ENCODE peak calls at places on chromosomes 16 and 17, in nine cellular contexts. One of them, this sample, is unnamed.

GRCh38 chr17:45326566-45326965 is 9.7 kb upstream of the MAP3K14 start:
- DNase-seq in heart right ventricle: no peak
- DNase-seq in AG10803: no peak
- DNase-seq in fibroblast of pulmonary artery: no peak
- DNase-seq in nephron progenitor cell: no peak
- DNase-seq in fibroblast of lung: no peak
- DNase-seq in heart left ventricle: no peak
- DNase-seq in lower lobe of right lung: no peak
- DNase-seq in RWPE1: no peak
- DNase-seq in this sample: no peak

GRCh38 chr17:4852504-4853075 is 19.4 kb downstream of the MINK1 start:
- DNase-seq in fibroblast of lung: peak
- DNase-seq in heart left ventricle: no peak
- DNase-seq in heart right ventricle: no peak
- DNase-seq in AG10803: peak
- DNase-seq in RWPE1: no peak
- DNase-seq in fibroblast of pulmonary artery: peak
- DNase-seq in lower lobe of right lung: no peak
- DNase-seq in nephron progenitor cell: no peak
- DNase-seq in this sample: no peak

GRCh38 chr17:20059728-20060188 is 50.6 kb downstream of the SPECC1 start:
- DNase-seq in RWPE1: no peak
- DNase-seq in heart left ventricle: no peak
- DNase-seq in fibroblast of lung: peak
- DNase-seq in heart right ventricle: no peak
- DNase-seq in fibroblast of pulmonary artery: peak
- DNase-seq in nephron progenitor cell: no peak
- DNase-seq in AG10803: peak
- DNase-seq in lower lobe of right lung: no peak
- DNase-seq in this sample: no peak

GRCh38 chr16:72753883-72754282 is 294.0 kb downstream of the ZFHX3 start:
- DNase-seq in AG10803: no peak
- DNase-seq in lower lobe of right lung: no peak
- DNase-seq in nephron progenitor cell: no peak
- DNase-seq in RWPE1: no peak
- DNase-seq in heart left ventricle: no peak
- DNase-seq in fibroblast of pulmonary artery: no peak
- DNase-seq in heart right ventricle: no peak
- DNase-seq in fibroblast of lung: no peak
- DNase-seq in this sample: no peak

GRCh38 chr16:57878586-57878985 is 76.3 kb upstream of the KIFC3 start:
- DNase-seq in fibroblast of pulmonary artery: no peak
- DNase-seq in nephron progenitor cell: no peak
- DNase-seq in heart right ventricle: no peak
- DNase-seq in fibroblast of lung: no peak
- DNase-seq in lower lobe of right lung: no peak
- DNase-seq in AG10803: no peak
- DNase-seq in heart left ventricle: no peak
- DNase-seq in RWPE1: no peak
- DNase-seq in this sample: no peak

GRCh38 chr17:42409467-42410351 is 13.3 kb downstream of the CAVIN1 start:
- DNase-seq in nephron progenitor cell: no peak
- DNase-seq in fibroblast of pulmonary artery: peak
- DNase-seq in heart left ventricle: peak
- DNase-seq in heart right ventricle: peak
- DNase-seq in lower lobe of right lung: peak
- DNase-seq in RWPE1: peak
- DNase-seq in fibroblast of lung: peak
- DNase-seq in AG10803: peak
- DNase-seq in this sample: no peak

GRCh38 chr16:89344314-89344828 is 126.9 kb downstream of the ZNF778 start:
- DNase-seq in heart right ventricle: no peak
- DNase-seq in RWPE1: no peak
- DNase-seq in heart left ventricle: no peak
- DNase-seq in nephron progenitor cell: no peak
- DNase-seq in AG10803: no peak
- DNase-seq in lower lobe of right lung: peak
- DNase-seq in fibroblast of lung: no peak
- DNase-seq in fibroblast of pulmonary artery: no peak
- DNase-seq in this sample: no peak

GRCh38 chr16:71923941-71924690 is 28.8 kb downstream of the IST1 start:
- DNase-seq in fibroblast of pulmonary artery: peak
- DNase-seq in heart right ventricle: no peak
- DNase-seq in AG10803: peak
- DNase-seq in RWPE1: no peak
- DNase-seq in lower lobe of right lung: no peak
- DNase-seq in nephron progenitor cell: no peak
- DNase-seq in heart left ventricle: no peak
- DNase-seq in fibroblast of lung: peak
- DNase-seq in this sample: no peak

GRCh38 chr17:38919316-38920078 is 5.9 kb upstream of the LASP1NB start:
- DNase-seq in RWPE1: no peak
- DNase-seq in lower lobe of right lung: no peak
- DNase-seq in heart left ventricle: no peak
- DNase-seq in fibroblast of lung: no peak
- DNase-seq in fibroblast of pulmonary artery: no peak
- DNase-seq in AG10803: no peak
- DNase-seq in heart right ventricle: no peak
- DNase-seq in nephron progenitor cell: no peak
- DNase-seq in this sample: no peak

GRCh38 chr17:38918916-38919315 is 6.5 kb upstream of the LASP1NB start:
- DNase-seq in lower lobe of right lung: no peak
- DNase-seq in heart left ventricle: no peak
- DNase-seq in fibroblast of lung: no peak
- DNase-seq in heart right ventricle: no peak
- DNase-seq in RWPE1: no peak
- DNase-seq in fibroblast of pulmonary artery: no peak
- DNase-seq in nephron progenitor cell: no peak
- DNase-seq in AG10803: no peak
- DNase-seq in this sample: no peak

GRCh38 chr17:38916771-38917170 is 8.6 kb upstream of the LASP1NB start:
- DNase-seq in AG10803: no peak
- DNase-seq in heart left ventricle: no peak
- DNase-seq in nephron progenitor cell: no peak
- DNase-seq in RWPE1: no peak
- DNase-seq in fibroblast of lung: no peak
- DNase-seq in fibroblast of pulmonary artery: no peak
- DNase-seq in lower lobe of right lung: no peak
- DNase-seq in heart right ventricle: no peak
- DNase-seq in this sample: no peak

GRCh38 chr17:38917259-38917658 is 8.2 kb upstream of the LASP1NB start:
- DNase-seq in heart left ventricle: no peak
- DNase-seq in AG10803: no peak
- DNase-seq in RWPE1: no peak
- DNase-seq in nephron progenitor cell: no peak
- DNase-seq in fibroblast of pulmonary artery: no peak
- DNase-seq in fibroblast of lung: no peak
- DNase-seq in heart right ventricle: no peak
- DNase-seq in lower lobe of right lung: no peak
- DNase-seq in this sample: no peak

DNA sequence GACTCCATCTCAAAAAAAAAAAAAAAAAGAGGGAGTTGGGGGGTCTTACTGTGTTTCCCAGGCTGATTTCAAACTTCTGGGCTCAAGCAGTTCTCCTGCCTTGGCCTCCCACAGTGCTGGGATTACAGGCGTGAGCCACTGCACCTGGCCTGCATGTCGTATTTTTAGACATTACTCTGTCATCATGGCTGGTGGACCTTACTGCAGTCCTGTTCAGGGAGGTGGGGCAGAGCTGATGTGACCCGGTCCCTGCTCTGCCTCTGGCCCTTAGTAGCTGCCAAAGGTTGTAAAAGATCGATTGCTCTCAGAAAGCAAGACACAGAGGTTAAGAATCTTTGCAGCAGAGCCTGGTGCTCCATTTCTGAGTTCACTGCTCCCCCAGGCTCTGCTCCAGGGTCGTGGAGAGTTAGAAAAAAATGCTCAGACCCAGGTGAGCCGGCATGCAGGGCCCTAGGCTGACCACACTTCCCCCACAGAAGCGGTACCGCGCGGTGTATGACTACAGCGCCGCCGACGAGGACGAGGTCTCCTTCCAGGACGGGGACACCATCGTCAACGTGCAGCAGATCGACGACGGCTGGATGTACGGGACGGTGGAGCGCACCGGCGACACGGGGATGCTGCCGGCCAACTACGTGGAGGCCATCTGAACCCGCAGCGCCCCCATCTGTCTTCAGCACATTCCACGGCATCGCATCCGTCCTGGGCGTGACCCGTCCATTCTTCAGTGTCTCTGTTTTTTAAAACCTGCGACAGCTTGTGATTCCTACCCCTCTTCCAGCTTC is 7.1 kb upstream of the LASP1NB start:
- DNase-seq in fibroblast of lung: no peak
- DNase-seq in RWPE1: no peak
- DNase-seq in fibroblast of pulmonary artery: no peak
- DNase-seq in lower lobe of right lung: no peak
- DNase-seq in heart left ventricle: no peak
- DNase-seq in AG10803: no peak
- DNase-seq in heart right ventricle: no peak
- DNase-seq in nephron progenitor cell: no peak
- DNase-seq in this sample: no peak
- TF ChIP-seq CTCF in fibroblast of lung: no peak
- TF ChIP-seq CTCF in RWPE1: no peak
- TF ChIP-seq CTCF in fibroblast of pulmonary artery: no peak
- TF ChIP-seq CTCF in lower lobe of right lung: no peak
- TF ChIP-seq CTCF in heart left ventricle: no peak
- TF ChIP-seq CTCF in AG10803: no peak
- TF ChIP-seq CTCF in heart right ventricle: no peak
- TF ChIP-seq CTCF in nephron progenitor cell: no peak
- TF ChIP-seq CTCF in this sample: no peak

GRCh38 chr17:43916385-43916784 is 9.0 kb upstream of the MPP2 start:
- DNase-seq in fibroblast of lung: no peak
- DNase-seq in fibroblast of pulmonary artery: no peak
- DNase-seq in nephron progenitor cell: no peak
- DNase-seq in heart right ventricle: no peak
- DNase-seq in AG10803: no peak
- DNase-seq in RWPE1: no peak
- DNase-seq in lower lobe of right lung: no peak
- DNase-seq in heart left ventricle: no peak
- DNase-seq in this sample: no peak

GRCh38 chr17:43918026-43918389 is 10.7 kb upstream of the MPP2 start:
- DNase-seq in AG10803: no peak
- DNase-seq in fibroblast of pulmonary artery: no peak
- DNase-seq in heart left ventricle: no peak
- DNase-seq in heart right ventricle: no peak
- DNase-seq in fibroblast of lung: no peak
- DNase-seq in nephron progenitor cell: no peak
- DNase-seq in lower lobe of right lung: no peak
- DNase-seq in RWPE1: no peak
- DNase-seq in this sample: no peak

GRCh38 chr17:43917016-43917347 is 9.6 kb upstream of the MPP2 start:
- DNase-seq in lower lobe of right lung: no peak
- DNase-seq in nephron progenitor cell: no peak
- DNase-seq in AG10803: no peak
- DNase-seq in heart right ventricle: no peak
- DNase-seq in fibroblast of pulmonary artery: no peak
- DNase-seq in RWPE1: no peak
- DNase-seq in heart left ventricle: no peak
- DNase-seq in fibroblast of lung: no peak
- DNase-seq in this sample: no peak

GRCh38 chr17:43915561-43915960 is 8.2 kb upstream of the MPP2 start:
- DNase-seq in RWPE1: no peak
- DNase-seq in AG10803: peak
- DNase-seq in fibroblast of lung: peak
- DNase-seq in lower lobe of right lung: no peak
- DNase-seq in nephron progenitor cell: no peak
- DNase-seq in heart left ventricle: no peak
- DNase-seq in fibroblast of pulmonary artery: no peak
- DNase-seq in heart right ventricle: no peak
- DNase-seq in this sample: no peak

DNA sequence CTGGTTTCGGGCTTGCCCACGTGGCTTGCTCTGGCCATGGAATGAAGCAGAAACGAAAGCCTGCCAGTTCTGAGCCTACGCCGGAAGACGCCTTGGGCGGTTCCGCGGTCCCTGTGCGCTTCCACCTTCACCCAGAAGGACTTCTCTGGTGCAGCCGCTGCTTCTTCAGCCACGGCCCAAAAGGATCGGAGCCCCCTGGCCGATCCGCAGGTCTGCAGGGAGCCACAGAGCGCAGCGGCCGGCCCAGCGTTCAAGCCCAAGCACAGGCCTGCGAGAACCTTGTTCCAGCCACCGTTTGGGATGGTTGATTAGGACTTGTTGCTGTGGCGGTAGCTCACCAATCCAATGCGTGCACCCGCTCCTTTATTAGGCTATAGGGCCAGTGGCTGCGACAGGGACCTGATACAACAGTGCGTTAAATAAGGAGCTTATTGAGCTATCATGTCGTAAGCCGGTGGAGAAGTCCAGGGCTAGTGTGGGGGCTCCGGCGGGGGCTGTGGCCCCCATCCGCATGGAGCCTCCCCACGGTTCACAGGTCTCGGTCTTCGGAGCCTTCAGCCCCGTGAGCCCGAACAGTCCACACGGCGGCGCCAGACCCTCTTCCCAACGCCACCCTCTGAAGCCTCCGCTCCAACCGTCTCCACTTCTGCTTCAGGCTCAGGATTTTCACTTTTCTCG is 10.2 kb upstream of the MPP2 start:
- DNase-seq in heart left ventricle: no peak
- DNase-seq in lower lobe of right lung: peak
- DNase-seq in AG10803: peak
- DNase-seq in heart right ventricle: peak
- DNase-seq in RWPE1: no peak
- DNase-seq in fibroblast of pulmonary artery: peak
- DNase-seq in fibroblast of lung: peak
- DNase-seq in nephron progenitor cell: peak
- DNase-seq in this sample: no peak
- TF ChIP-seq CTCF in heart left ventricle: peak
- TF ChIP-seq CTCF in lower lobe of right lung: peak
- TF ChIP-seq CTCF in AG10803: peak
- TF ChIP-seq CTCF in heart right ventricle: peak
- TF ChIP-seq CTCF in RWPE1: peak
- TF ChIP-seq CTCF in fibroblast of pulmonary artery: peak
- TF ChIP-seq CTCF in fibroblast of lung: peak
- TF ChIP-seq CTCF in nephron progenitor cell: peak
- TF ChIP-seq CTCF in this sample: no peak

DNA sequence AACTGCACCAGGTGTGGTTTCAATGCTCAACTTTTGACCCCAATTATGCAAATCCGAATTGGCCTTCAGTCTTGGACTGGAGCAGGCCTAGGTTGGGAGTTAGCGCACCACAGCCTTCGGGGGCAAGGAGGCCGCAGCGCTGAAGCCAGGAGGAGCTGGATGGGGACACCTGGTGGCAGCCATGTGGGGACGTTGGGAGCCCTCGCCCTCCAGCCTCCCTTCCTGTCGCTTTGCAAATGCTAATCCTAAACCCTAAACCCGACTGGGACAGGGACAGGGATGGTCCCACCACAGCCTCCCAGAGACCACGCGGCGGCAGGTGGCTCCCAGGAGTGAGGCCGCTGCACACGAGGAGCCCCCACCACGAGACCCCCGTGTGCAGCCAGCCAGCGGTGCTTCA is 58.7 kb downstream of the KLHDC4 start:
- DNase-seq in fibroblast of pulmonary artery: no peak
- DNase-seq in heart left ventricle: no peak
- DNase-seq in RWPE1: no peak
- DNase-seq in AG10803: no peak
- DNase-seq in lower lobe of right lung: no peak
- DNase-seq in heart right ventricle: no peak
- DNase-seq in nephron progenitor cell: no peak
- DNase-seq in fibroblast of lung: no peak
- DNase-seq in this sample: no peak
- TF ChIP-seq CTCF in fibroblast of pulmonary artery: no peak
- TF ChIP-seq CTCF in heart left ventricle: no peak
- TF ChIP-seq CTCF in RWPE1: no peak
- TF ChIP-seq CTCF in AG10803: no peak
- TF ChIP-seq CTCF in lower lobe of right lung: no peak
- TF ChIP-seq CTCF in heart right ventricle: no peak
- TF ChIP-seq CTCF in nephron progenitor cell: no peak
- TF ChIP-seq CTCF in fibroblast of lung: no peak
- TF ChIP-seq CTCF in this sample: no peak

GRCh38 chr16:46688657-46689491 is at the start of gene VPS35:
- DNase-seq in heart right ventricle: peak
- DNase-seq in AG10803: peak
- DNase-seq in heart left ventricle: peak
- DNase-seq in RWPE1: peak
- DNase-seq in nephron progenitor cell: peak
- DNase-seq in fibroblast of pulmonary artery: peak
- DNase-seq in lower lobe of right lung: peak
- DNase-seq in fibroblast of lung: peak
- DNase-seq in this sample: peak
- TF ChIP-seq CTCF in heart right ventricle: peak
- TF ChIP-seq CTCF in AG10803: peak
- TF ChIP-seq CTCF in heart left ventricle: no peak
- TF ChIP-seq CTCF in RWPE1: peak
- TF ChIP-seq CTCF in nephron progenitor cell: no peak
- TF ChIP-seq CTCF in fibroblast of pulmonary artery: peak
- TF ChIP-seq CTCF in lower lobe of right lung: peak
- TF ChIP-seq CTCF in fibroblast of lung: no peak
- TF ChIP-seq CTCF in this sample: no peak